ENCODE peak calls at places on chromosomes 1 and 21, in nine cellular contexts. K is posterior cingulate gyrus; B is anterior cingulate cortex; A is central memory CD8-positive, alpha-beta T cell; E is stimulated activated CD8-positive, alpha-beta memory T cell treated with anti-CD3 and anti-CD28 coated beads, Interleukin-15, amount 100 ng/mL, for 4 hours; W is HuH-7.5; T is HCEC 1CT; R is stimulated activated CD4-positive, alpha-beta T cell treated with anti-CD3 and anti-CD28 coated beads, TNF-alpha, amount 100 ng/mL, for 4 hours; L is fibroblast of lung. D is an unnamed sample.
A peak's percentile ranks its signal among the peaks of the same experiment; 100 is the strongest.

GRCh38 chr1:224500802-224501201 is 66.2 kb upstream of the WDR26 start:
- DNase-seq in K (no peak), B (no peak), A (no peak), E (no peak), W (no peak), T (no peak), R (no peak), L (no peak), D (no peak)

GRCh38 chr1:94823116-94823515 is 3.0 kb downstream of the SLC44A3 start:
- DNase-seq in K (no peak), B (no peak), A (no peak), E (no peak), W (no peak), T (no peak), R (no peak), L (no peak), D (no peak)

GRCh38 chr1:63189677-63190076 is 132.7 kb upstream of the FOXD3 start:
- DNase-seq in K (no peak), B (no peak), A (no peak), E (no peak), W (no peak), T (no peak), R (no peak), L (no peak), D (peak; percentile 1)

GRCh38 chr1:20255666-20256065 is 35.0 kb upstream of the VWA5B1 start:
- DNase-seq in K (peak; percentile 85), B (no peak), A (no peak), E (no peak), W (no peak), T (peak; percentile 75), R (no peak), L (peak; percentile 82), D (peak; percentile 63)

GRCh38 chr1:73100216-73100615 is 817.9 kb upstream of the NEGR1 start:
- DNase-seq in K (no peak), B (no peak), A (no peak), E (no peak), W (no peak), T (no peak), R (no peak), L (no peak), D (no peak)

GRCh38 chr1:243503155-243503554 is 247.3 kb downstream of the SDCCAG8 start:
- DNase-seq in K (no peak), B (no peak), A (no peak), E (no peak), W (no peak), T (no peak), R (no peak), L (no peak), D (no peak)

GRCh38 chr1:203652718-203653461 is 26.3 kb downstream of the ATP2B4 start:
- DNase-seq in K (no peak), B (no peak), A (peak; percentile 46), E (no peak), W (no peak), T (no peak), R (no peak), L (no peak), D (no peak)

GRCh38 chr1:184823080-184823479 is 68.4 kb upstream of the EDEM3 start:
- DNase-seq in K (no peak), B (no peak), A (no peak), E (no peak), W (no peak), T (no peak), R (no peak), L (peak; percentile 59), D (no peak)

GRCh38 chr1:43705982-43706597 is 1.2 kb upstream of the ST3GAL3 start:
- DNase-seq in K (no peak), B (no peak), A (no peak), E (no peak), W (no peak), T (no peak), R (no peak), L (no peak), D (no peak)

GRCh38 chr1:22176258-22176657 is 33.4 kb upstream of the WNT4 start:
- DNase-seq in K (no peak), B (no peak), A (no peak), E (no peak), W (no peak), T (no peak), R (no peak), L (no peak), D (no peak)

GRCh38 chr1:98979463-98979862 is 25.2 kb downstream of the PLPPR5 start:
- DNase-seq in K (no peak), B (no peak), A (no peak), E (no peak), W (no peak), T (no peak), R (no peak), L (no peak), D (no peak)

GRCh38 chr1:228228601-228229074 is 20.8 kb downstream of the OBSCN start:
- DNase-seq in K (no peak), B (no peak), A (no peak), E (no peak), W (no peak), T (peak; percentile 91), R (no peak), L (peak; percentile 94), D (peak; percentile 36)

GRCh38 chr21:33801424-33802405 is 113.9 kb downstream of the ATP5PO start:
- DNase-seq in K (no peak), B (no peak), A (no peak), E (no peak), W (no peak), T (peak; percentile 30), R (no peak), L (peak; percentile 43), D (peak; percentile 11)

GRCh38 chr1:109617291-109617801 is 2.1 kb downstream of the GNAT2 start:
- DNase-seq in K (no peak), B (no peak), A (no peak), E (no peak), W (no peak), T (peak; percentile 87), R (no peak), L (peak; percentile 92), D (peak; percentile 96)

GRCh38 chr1:16625497-16626408 is 12.4 kb upstream of the NBPF1 start:
- DNase-seq in K (peak; percentile 88), B (no peak), A (no peak), E (no peak), W (no peak), T (no peak), R (no peak), L (no peak), D (no peak)